ENCODE peak calls at places on chromosomes 2 and 18, in ten cellular contexts. One of them, this sample, is unnamed.

GRCh38 chr2:228507870-228508269 is 326.4 kb upstream of the SPHKAP start:
- DNase-seq in tibial nerve: no peak
- DNase-seq in stomach: no peak
- DNase-seq in A549: no peak
- DNase-seq in endothelial cell of umbilical vein: no peak
- DNase-seq in ovary: peak
- DNase-seq in upper lobe of left lung: no peak
- DNase-seq in IMR-90: no peak
- DNase-seq in esophagus squamous epithelium: no peak
- DNase-seq in adrenal gland: peak
- DNase-seq in this sample: no peak

GRCh38 chr2:121137571-121137970 is 147.4 kb downstream of the TFCP2L1 start:
- DNase-seq in adrenal gland: no peak
- DNase-seq in stomach: no peak
- DNase-seq in A549: no peak
- DNase-seq in ovary: no peak
- DNase-seq in endothelial cell of umbilical vein: no peak
- DNase-seq in esophagus squamous epithelium: no peak
- DNase-seq in IMR-90: no peak
- DNase-seq in upper lobe of left lung: no peak
- DNase-seq in tibial nerve: no peak
- DNase-seq in this sample: no peak

GRCh38 chr18:3297025-3297984 is 35.4 kb downstream of the MYL12B start:
- DNase-seq in tibial nerve: peak
- DNase-seq in upper lobe of left lung: peak
- DNase-seq in esophagus squamous epithelium: peak
- DNase-seq in A549: peak
- DNase-seq in endothelial cell of umbilical vein: peak
- DNase-seq in IMR-90: peak
- DNase-seq in adrenal gland: peak
- DNase-seq in ovary: peak
- DNase-seq in stomach: peak
- DNase-seq in this sample: no peak

GRCh38 chr2:234985608-234986115 is 33.8 kb downstream of the SH3BP4 start:
- DNase-seq in IMR-90: no peak
- DNase-seq in esophagus squamous epithelium: no peak
- DNase-seq in endothelial cell of umbilical vein: no peak
- DNase-seq in adrenal gland: no peak
- DNase-seq in stomach: no peak
- DNase-seq in tibial nerve: no peak
- DNase-seq in A549: no peak
- DNase-seq in ovary: no peak
- DNase-seq in upper lobe of left lung: no peak
- DNase-seq in this sample: no peak

GRCh38 chr2:99184811-99185210 is 3.8 kb downstream of the MRPL30 start:
- DNase-seq in adrenal gland: no peak
- DNase-seq in upper lobe of left lung: no peak
- DNase-seq in ovary: no peak
- DNase-seq in A549: no peak
- DNase-seq in IMR-90: no peak
- DNase-seq in esophagus squamous epithelium: no peak
- DNase-seq in endothelial cell of umbilical vein: no peak
- DNase-seq in tibial nerve: no peak
- DNase-seq in stomach: no peak
- DNase-seq in this sample: no peak

GRCh38 chr2:40352321-40353099 is 99.4 kb downstream of the SLC8A1 start:
- DNase-seq in tibial nerve: no peak
- DNase-seq in adrenal gland: no peak
- DNase-seq in A549: no peak
- DNase-seq in IMR-90: peak
- DNase-seq in esophagus squamous epithelium: no peak
- DNase-seq in stomach: no peak
- DNase-seq in endothelial cell of umbilical vein: no peak
- DNase-seq in upper lobe of left lung: no peak
- DNase-seq in ovary: no peak
- DNase-seq in this sample: no peak

GRCh38 chr2:46487667-46488333 is 8.4 kb downstream of the TMEM247 start:
- DNase-seq in endothelial cell of umbilical vein: peak
- DNase-seq in A549: no peak
- DNase-seq in IMR-90: peak
- DNase-seq in stomach: no peak
- DNase-seq in esophagus squamous epithelium: no peak
- DNase-seq in adrenal gland: peak
- DNase-seq in tibial nerve: peak
- DNase-seq in ovary: peak
- DNase-seq in upper lobe of left lung: peak
- DNase-seq in this sample: peak

GRCh38 chr18:69400976-69401474 is 337 bp downstream of the DOK6 start:
- DNase-seq in A549: peak
- DNase-seq in stomach: no peak
- DNase-seq in tibial nerve: no peak
- DNase-seq in esophagus squamous epithelium: no peak
- DNase-seq in upper lobe of left lung: no peak
- DNase-seq in ovary: peak
- DNase-seq in IMR-90: peak
- DNase-seq in endothelial cell of umbilical vein: peak
- DNase-seq in adrenal gland: no peak
- DNase-seq in this sample: no peak

GRCh38 chr2:99811544-99811943 is 321.7 kb upstream of the REV1 start:
- DNase-seq in IMR-90: peak
- DNase-seq in ovary: no peak
- DNase-seq in stomach: no peak
- DNase-seq in upper lobe of left lung: no peak
- DNase-seq in tibial nerve: no peak
- DNase-seq in esophagus squamous epithelium: no peak
- DNase-seq in endothelial cell of umbilical vein: no peak
- DNase-seq in A549: no peak
- DNase-seq in adrenal gland: no peak
- DNase-seq in this sample: peak

GRCh38 chr2:181715033-181715630 is 34.8 kb upstream of the NEUROD1 start:
- DNase-seq in adrenal gland: peak
- DNase-seq in IMR-90: peak
- DNase-seq in esophagus squamous epithelium: no peak
- DNase-seq in stomach: peak
- DNase-seq in upper lobe of left lung: peak
- DNase-seq in A549: peak
- DNase-seq in tibial nerve: peak
- DNase-seq in ovary: peak
- DNase-seq in endothelial cell of umbilical vein: peak
- DNase-seq in this sample: peak

GRCh38 chr18:61743775-61744531 is 148.9 kb downstream of the RNF152 start:
- DNase-seq in endothelial cell of umbilical vein: no peak
- DNase-seq in upper lobe of left lung: no peak
- DNase-seq in stomach: no peak
- DNase-seq in adrenal gland: no peak
- DNase-seq in ovary: no peak
- DNase-seq in esophagus squamous epithelium: no peak
- DNase-seq in tibial nerve: no peak
- DNase-seq in A549: no peak
- DNase-seq in IMR-90: peak
- DNase-seq in this sample: no peak

GRCh38 chr2:111122631-111123421 is 2.1 kb downstream of the BCL2L11 start:
- DNase-seq in ovary: peak
- DNase-seq in tibial nerve: peak
- DNase-seq in A549: peak
- DNase-seq in adrenal gland: peak
- DNase-seq in IMR-90: peak
- DNase-seq in esophagus squamous epithelium: no peak
- DNase-seq in endothelial cell of umbilical vein: peak
- DNase-seq in upper lobe of left lung: peak
- DNase-seq in stomach: peak
- DNase-seq in this sample: peak
- TF ChIP-seq POLR2A in ovary: peak
- TF ChIP-seq POLR2A in tibial nerve: no peak
- TF ChIP-seq POLR2A in A549: peak
- TF ChIP-seq POLR2A in adrenal gland: peak
- TF ChIP-seq POLR2A in IMR-90: no peak
- TF ChIP-seq POLR2A in esophagus squamous epithelium: no peak
- TF ChIP-seq POLR2A in endothelial cell of umbilical vein: no peak
- TF ChIP-seq POLR2A in upper lobe of left lung: peak
- TF ChIP-seq POLR2A in stomach: no peak
- TF ChIP-seq POLR2A in this sample: no peak

DNA sequence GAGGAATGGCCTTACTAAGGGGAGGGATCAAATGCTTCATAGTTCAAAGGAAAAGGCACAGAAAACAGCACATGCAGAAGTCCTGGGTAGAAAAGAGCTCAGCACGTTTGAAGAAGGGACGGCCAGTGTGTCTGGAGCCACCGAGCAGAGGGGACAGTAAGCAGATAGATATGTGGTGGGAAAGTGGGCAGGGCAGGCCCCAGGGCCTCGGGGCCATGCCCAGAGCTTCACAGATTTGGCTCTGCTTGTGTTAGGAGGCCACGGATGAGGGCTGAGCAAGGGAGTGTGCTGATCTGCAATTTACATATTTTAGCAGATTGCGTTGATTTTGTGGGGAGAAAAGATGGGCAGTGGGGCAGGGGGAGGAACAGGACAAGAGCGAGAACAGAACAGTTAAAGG is 343.1 kb downstream of the LPIN1 start:
- DNase-seq in stomach: no peak
- DNase-seq in A549: no peak
- DNase-seq in ovary: no peak
- DNase-seq in adrenal gland: no peak
- DNase-seq in tibial nerve: no peak
- DNase-seq in endothelial cell of umbilical vein: no peak
- DNase-seq in esophagus squamous epithelium: no peak
- DNase-seq in IMR-90: no peak
- DNase-seq in upper lobe of left lung: no peak
- DNase-seq in this sample: no peak
- TF ChIP-seq POLR2A in stomach: no peak
- TF ChIP-seq POLR2A in A549: no peak
- TF ChIP-seq POLR2A in ovary: no peak
- TF ChIP-seq POLR2A in adrenal gland: no peak
- TF ChIP-seq POLR2A in tibial nerve: no peak
- TF ChIP-seq POLR2A in endothelial cell of umbilical vein: no peak
- TF ChIP-seq POLR2A in esophagus squamous epithelium: no peak
- TF ChIP-seq POLR2A in IMR-90: no peak
- TF ChIP-seq POLR2A in upper lobe of left lung: no peak
- TF ChIP-seq POLR2A in this sample: no peak

GRCh38 chr18:46071894-46072867 is at the start of gene PSTPIP2:
- DNase-seq in upper lobe of left lung: peak
- DNase-seq in ovary: peak
- DNase-seq in adrenal gland: peak
- DNase-seq in IMR-90: peak
- DNase-seq in esophagus squamous epithelium: no peak
- DNase-seq in endothelial cell of umbilical vein: peak
- DNase-seq in A549: no peak
- DNase-seq in tibial nerve: peak
- DNase-seq in stomach: peak
- DNase-seq in this sample: peak
- TF ChIP-seq POLR2A in upper lobe of left lung: peak
- TF ChIP-seq POLR2A in ovary: no peak
- TF ChIP-seq POLR2A in adrenal gland: peak
- TF ChIP-seq POLR2A in IMR-90: no peak
- TF ChIP-seq POLR2A in esophagus squamous epithelium: no peak
- TF ChIP-seq POLR2A in endothelial cell of umbilical vein: no peak
- TF ChIP-seq POLR2A in A549: no peak
- TF ChIP-seq POLR2A in tibial nerve: no peak
- TF ChIP-seq POLR2A in stomach: no peak
- TF ChIP-seq POLR2A in this sample: peak

DNA sequence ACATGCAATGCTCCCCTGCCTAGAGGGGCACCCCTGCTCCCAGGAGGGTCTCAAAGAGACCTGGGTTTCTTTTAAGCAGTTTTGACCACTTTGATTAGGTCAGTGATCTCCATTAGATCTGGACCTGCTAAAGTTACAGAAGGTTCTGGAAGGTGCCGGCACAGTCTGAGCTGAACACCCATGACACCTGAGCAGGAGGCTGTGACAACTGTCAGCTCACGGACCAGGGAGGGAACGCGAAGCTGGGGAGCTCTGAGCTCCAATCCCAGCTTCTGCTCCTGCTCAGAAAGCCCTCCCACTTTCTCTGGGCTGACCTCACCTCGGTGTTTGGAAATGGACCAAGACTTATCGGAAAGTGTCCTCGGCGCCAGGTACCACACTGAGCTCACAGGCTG is 113.8 kb downstream of the NFATC1 start:
- DNase-seq in tibial nerve: peak
- DNase-seq in endothelial cell of umbilical vein: no peak
- DNase-seq in stomach: no peak
- DNase-seq in ovary: no peak
- DNase-seq in upper lobe of left lung: peak
- DNase-seq in IMR-90: no peak
- DNase-seq in A549: no peak
- DNase-seq in adrenal gland: peak
- DNase-seq in esophagus squamous epithelium: no peak
- DNase-seq in this sample: no peak
- TF ChIP-seq POLR2A in tibial nerve: no peak
- TF ChIP-seq POLR2A in endothelial cell of umbilical vein: no peak
- TF ChIP-seq POLR2A in stomach: no peak
- TF ChIP-seq POLR2A in ovary: no peak
- TF ChIP-seq POLR2A in upper lobe of left lung: no peak
- TF ChIP-seq POLR2A in IMR-90: no peak
- TF ChIP-seq POLR2A in A549: no peak
- TF ChIP-seq POLR2A in adrenal gland: no peak
- TF ChIP-seq POLR2A in esophagus squamous epithelium: no peak
- TF ChIP-seq POLR2A in this sample: no peak

DNA sequence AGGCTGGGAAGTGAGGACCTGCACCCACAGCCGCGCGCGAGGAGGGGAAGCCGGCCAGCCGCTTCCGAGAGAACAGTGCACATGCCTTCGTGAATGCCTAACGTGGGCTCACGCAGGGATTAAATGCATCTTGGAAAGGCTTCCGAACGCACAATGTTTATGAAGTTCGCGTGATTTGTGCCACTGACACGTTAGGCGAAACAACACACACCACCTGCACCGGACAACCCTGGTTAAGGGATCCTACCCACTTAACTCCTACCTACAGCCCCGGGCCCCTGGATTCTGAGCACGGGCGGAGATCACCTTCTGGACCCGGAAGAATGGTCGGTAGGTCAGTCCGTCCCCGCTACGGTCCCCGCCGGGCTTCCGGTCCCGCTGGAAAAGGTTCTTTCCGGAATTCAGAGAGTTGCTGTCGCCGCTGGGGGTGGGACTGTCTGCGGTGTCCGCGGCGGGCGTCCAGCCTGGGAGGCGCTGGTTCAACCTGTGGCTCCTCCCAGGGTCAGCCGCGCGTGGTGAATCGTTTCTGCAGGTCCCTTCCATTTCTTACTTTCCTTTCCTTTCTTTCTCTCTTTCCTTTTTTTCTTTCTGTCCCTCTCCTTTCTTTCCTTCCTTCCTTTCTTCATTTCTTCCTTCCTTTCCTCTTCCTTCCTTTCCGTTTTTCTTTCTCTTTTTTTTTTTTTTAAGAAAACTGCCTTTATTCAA is at the start of gene MTIF2:
- DNase-seq in adrenal gland: peak
- DNase-seq in ovary: peak
- DNase-seq in tibial nerve: peak
- DNase-seq in stomach: peak
- DNase-seq in IMR-90: peak
- DNase-seq in A549: peak
- DNase-seq in esophagus squamous epithelium: peak
- DNase-seq in upper lobe of left lung: peak
- DNase-seq in endothelial cell of umbilical vein: peak
- DNase-seq in this sample: peak
- TF ChIP-seq POLR2A in adrenal gland: peak
- TF ChIP-seq POLR2A in ovary: peak
- TF ChIP-seq POLR2A in tibial nerve: peak
- TF ChIP-seq POLR2A in stomach: no peak
- TF ChIP-seq POLR2A in IMR-90: peak
- TF ChIP-seq POLR2A in A549: peak
- TF ChIP-seq POLR2A in esophagus squamous epithelium: peak
- TF ChIP-seq POLR2A in upper lobe of left lung: peak
- TF ChIP-seq POLR2A in endothelial cell of umbilical vein: peak
- TF ChIP-seq POLR2A in this sample: peak

This sample was measured in H54.